ENCODE peak calls at places on chromosomes 12 and 14, in four cellular contexts. One of them, this sample, is unnamed.

GRCh38 chr12:132686831-132687210 is 321 bp downstream of the POLE start:
- DNase-seq in kidney glomerular epithelial cell: no peak
- DNase-seq in head of caudate nucleus: no peak
- DNase-seq in NCI-H1694 treated with DMSO at 0.1 percent for 48 hours: no peak
- DNase-seq in this sample: no peak

GRCh38 chr14:30656190-30656632 is 34.1 kb downstream of the SCFD1 start:
- DNase-seq in kidney glomerular epithelial cell: no peak
- DNase-seq in head of caudate nucleus: peak
- DNase-seq in NCI-H1694 treated with DMSO at 0.1 percent for 48 hours: peak
- DNase-seq in this sample: peak

GRCh38 chr12:101781834-101782543 is 42.7 kb upstream of the SYCP3 start:
- DNase-seq in kidney glomerular epithelial cell: no peak
- DNase-seq in head of caudate nucleus: no peak
- DNase-seq in NCI-H1694 treated with DMSO at 0.1 percent for 48 hours: no peak
- DNase-seq in this sample: no peak

GRCh38 chr14:95183532-95184412 is 26.4 kb upstream of the DICER1 start:
- DNase-seq in kidney glomerular epithelial cell: peak
- DNase-seq in head of caudate nucleus: no peak
- DNase-seq in NCI-H1694 treated with DMSO at 0.1 percent for 48 hours: no peak
- DNase-seq in this sample: no peak

GRCh38 chr14:34741840-34742239 is 27.4 kb upstream of the CFL2 start:
- DNase-seq in kidney glomerular epithelial cell: no peak
- DNase-seq in head of caudate nucleus: no peak
- DNase-seq in NCI-H1694 treated with DMSO at 0.1 percent for 48 hours: no peak
- DNase-seq in this sample: no peak

GRCh38 chr12:58509116-58509885 is 411.0 kb downstream of the LRIG3 start:
- DNase-seq in kidney glomerular epithelial cell: no peak
- DNase-seq in head of caudate nucleus: no peak
- DNase-seq in NCI-H1694 treated with DMSO at 0.1 percent for 48 hours: no peak
- DNase-seq in this sample: no peak

GRCh38 chr14:50402965-50403364 is 6.3 kb upstream of the CDKL1 start:
- DNase-seq in kidney glomerular epithelial cell: no peak
- DNase-seq in head of caudate nucleus: no peak
- DNase-seq in NCI-H1694 treated with DMSO at 0.1 percent for 48 hours: no peak
- DNase-seq in this sample: no peak

GRCh38 chr14:88228519-88229236 is 94.4 kb downstream of the KCNK10 start:
- DNase-seq in kidney glomerular epithelial cell: no peak
- DNase-seq in head of caudate nucleus: no peak
- DNase-seq in NCI-H1694 treated with DMSO at 0.1 percent for 48 hours: no peak
- DNase-seq in this sample: no peak

GRCh38 chr12:111046896-111047295 is 126.5 kb upstream of the MYL2 start:
- DNase-seq in kidney glomerular epithelial cell: no peak
- DNase-seq in head of caudate nucleus: no peak
- DNase-seq in NCI-H1694 treated with DMSO at 0.1 percent for 48 hours: no peak
- DNase-seq in this sample: no peak

GRCh38 chr12:43653289-43653915 is 101.4 kb upstream of the ADAMTS20 start:
- DNase-seq in kidney glomerular epithelial cell: no peak
- DNase-seq in head of caudate nucleus: no peak
- DNase-seq in NCI-H1694 treated with DMSO at 0.1 percent for 48 hours: no peak
- DNase-seq in this sample: no peak

GRCh38 chr14:105947599-105947998 is 421.2 kb downstream of the TMEM121 start:
- DNase-seq in kidney glomerular epithelial cell: no peak
- DNase-seq in head of caudate nucleus: no peak
- DNase-seq in NCI-H1694 treated with DMSO at 0.1 percent for 48 hours: no peak
- DNase-seq in this sample: no peak

This sample was measured in ACHN.